ENCODE peak calls at places on chromosomes 5 and 9, in four cellular contexts. One of them, this sample, is unnamed.
A peak's percentile ranks its signal among the peaks of the same experiment; 100 is the strongest.

GRCh38 chr5:175695161-175696126 is 37.6 kb downstream of the HRH2 start:
- DNase-seq in hepatocyte: no peak
- DNase-seq in heart left ventricle: no peak
- DNase-seq in GM12878: no peak
- DNase-seq in this sample: no peak

GRCh38 chr9:136709454-136710109 is 2.8 kb upstream of the DIPK1B start:
- DNase-seq in hepatocyte: no peak
- DNase-seq in heart left ventricle: no peak
- DNase-seq in GM12878: no peak
- DNase-seq in this sample: no peak

GRCh38 chr5:80192507-80193241 is 63.2 kb downstream of the SERINC5 start:
- DNase-seq in hepatocyte: no peak
- DNase-seq in heart left ventricle: peak; percentile 36
- DNase-seq in GM12878: no peak
- DNase-seq in this sample: no peak

GRCh38 chr5:153147891-153148623 is 342.4 kb upstream of the GRIA1 start:
- DNase-seq in hepatocyte: peak; percentile 79
- DNase-seq in heart left ventricle: peak; percentile 8
- DNase-seq in GM12878: no peak
- DNase-seq in this sample: no peak

GRCh38 chr9:94672811-94673487 is 33.6 kb upstream of the FBP1 start:
- DNase-seq in hepatocyte: no peak
- DNase-seq in heart left ventricle: no peak
- DNase-seq in GM12878: no peak
- DNase-seq in this sample: no peak

GRCh38 chr9:92138157-92138959 is 23.1 kb upstream of the SPTLC1 start:
- DNase-seq in hepatocyte: peak; percentile 87
- DNase-seq in heart left ventricle: peak; percentile 55
- DNase-seq in GM12878: no peak
- DNase-seq in this sample: peak; percentile 89

GRCh38 chr9:32350682-32351081 is 33.8 kb upstream of the ACO1 start:
- DNase-seq in hepatocyte: peak; percentile 16
- DNase-seq in heart left ventricle: no peak
- DNase-seq in GM12878: no peak
- DNase-seq in this sample: no peak

GRCh38 chr5:143920772-143921171 is 108.8 kb downstream of the HMHB1 start:
- DNase-seq in hepatocyte: no peak
- DNase-seq in heart left ventricle: no peak
- DNase-seq in GM12878: no peak
- DNase-seq in this sample: no peak

GRCh38 chr9:31005086-31005665 is 1379.3 kb upstream of the ACO1 start:
- DNase-seq in hepatocyte: no peak
- DNase-seq in heart left ventricle: no peak
- DNase-seq in GM12878: no peak
- DNase-seq in this sample: no peak

GRCh38 chr5:102888483-102888882 is 133.4 kb downstream of the PAM start:
- DNase-seq in hepatocyte: no peak
- DNase-seq in heart left ventricle: no peak
- DNase-seq in GM12878: no peak
- DNase-seq in this sample: no peak

GRCh38 chr5:181052928-181053759 is 13.1 kb downstream of the BTNL9 start:
- DNase-seq in hepatocyte: peak; percentile 16
- DNase-seq in heart left ventricle: no peak
- DNase-seq in GM12878: no peak
- DNase-seq in this sample: no peak

GRCh38 chr5:65696892-65697291 is 25.0 kb downstream of the SGTB start:
- DNase-seq in hepatocyte: no peak
- DNase-seq in heart left ventricle: no peak
- DNase-seq in GM12878: no peak
- DNase-seq in this sample: no peak

GRCh38 chr5:142201471-142201887 is 92.9 kb downstream of the NDFIP1 start:
- DNase-seq in hepatocyte: no peak
- DNase-seq in heart left ventricle: no peak
- DNase-seq in GM12878: no peak
- DNase-seq in this sample: no peak

GRCh38 chr5:16881253-16881652 is 54.8 kb downstream of the MYO10 start:
- DNase-seq in hepatocyte: peak; percentile 71
- DNase-seq in heart left ventricle: no peak
- DNase-seq in GM12878: no peak
- DNase-seq in this sample: no peak

GRCh38 chr9:126646162-126646561 is 32.4 kb downstream of the LMX1B start:
- DNase-seq in hepatocyte: no peak
- DNase-seq in heart left ventricle: no peak
- DNase-seq in GM12878: no peak
- DNase-seq in this sample: no peak

GRCh38 chr5:81365541-81365940 is 28.4 kb downstream of the ACOT12 start:
- DNase-seq in hepatocyte: no peak
- DNase-seq in heart left ventricle: no peak
- DNase-seq in GM12878: no peak
- DNase-seq in this sample: no peak

GRCh38 chr5:153799466-153799865 is 239.2 kb downstream of the FAM114A2 start:
- DNase-seq in hepatocyte: no peak
- DNase-seq in heart left ventricle: no peak
- DNase-seq in GM12878: no peak
- DNase-seq in this sample: no peak

GRCh38 chr9:137172907-137173794 is 1.3 kb upstream of the TMEM210 start:
- DNase-seq in hepatocyte: no peak
- DNase-seq in heart left ventricle: no peak
- DNase-seq in GM12878: no peak
- DNase-seq in this sample: no peak

GRCh38 chr5:75600535-75600934 is 10.7 kb upstream of the ANKDD1B start:
- DNase-seq in hepatocyte: no peak
- DNase-seq in heart left ventricle: no peak
- DNase-seq in GM12878: no peak
- DNase-seq in this sample: no peak

GRCh38 chr9:107137495-107138202 is 145.4 kb upstream of the RAD23B start:
- DNase-seq in hepatocyte: peak; percentile 57
- DNase-seq in heart left ventricle: no peak
- DNase-seq in GM12878: no peak
- DNase-seq in this sample: peak; percentile 24

GRCh38 chr5:6585939-6586646 is 46.8 kb downstream of the NSUN2 start:
- DNase-seq in hepatocyte: no peak
- DNase-seq in heart left ventricle: no peak
- DNase-seq in GM12878: no peak
- DNase-seq in this sample: no peak

GRCh38 chr5:115052948-115053347 is 116.8 kb downstream of the TRIM36 start:
- DNase-seq in hepatocyte: no peak
- DNase-seq in heart left ventricle: no peak
- DNase-seq in GM12878: no peak
- DNase-seq in this sample: no peak

GRCh38 chr5:137567226-137567625 is 68.1 kb upstream of the SPOCK1 start:
- DNase-seq in hepatocyte: no peak
- DNase-seq in heart left ventricle: no peak
- DNase-seq in GM12878: no peak
- DNase-seq in this sample: peak; percentile 86

GRCh38 chr5:103513696-103514095 is 48.9 kb downstream of the NUDT12 start:
- DNase-seq in hepatocyte: no peak
- DNase-seq in heart left ventricle: no peak
- DNase-seq in GM12878: no peak
- DNase-seq in this sample: no peak

GRCh38 chr5:136203303-136203922 is 10.5 kb upstream of the SMIM32 start:
- DNase-seq in hepatocyte: no peak
- DNase-seq in heart left ventricle: no peak
- DNase-seq in GM12878: no peak
- DNase-seq in this sample: no peak

GRCh38 chr9:69086312-69086711 is 50.8 kb downstream of the FXN start:
- DNase-seq in hepatocyte: no peak
- DNase-seq in heart left ventricle: no peak
- DNase-seq in GM12878: no peak
- DNase-seq in this sample: no peak

GRCh38 chr9:113953541-113953940 is 77.4 kb downstream of the ZNF618 start:
- DNase-seq in hepatocyte: no peak
- DNase-seq in heart left ventricle: no peak
- DNase-seq in GM12878: no peak
- DNase-seq in this sample: no peak

GRCh38 chr9:106868565-106868964 is 5.6 kb downstream of the ZNF462 start:
- DNase-seq in hepatocyte: no peak
- DNase-seq in heart left ventricle: no peak
- DNase-seq in GM12878: no peak
- DNase-seq in this sample: no peak

GRCh38 chr9:124452326-124452725 is 2.1 kb downstream of the ADGRD2 start:
- DNase-seq in hepatocyte: no peak
- DNase-seq in heart left ventricle: no peak
- DNase-seq in GM12878: no peak
- DNase-seq in this sample: no peak

GRCh38 chr5:37837101-37838032 is 2.5 kb downstream of the GDNF start:
- DNase-seq in hepatocyte: peak; percentile 88
- DNase-seq in heart left ventricle: peak; percentile 59
- DNase-seq in GM12878: no peak
- DNase-seq in this sample: peak; percentile 78
- H3K9me3 ChIP-seq in hepatocyte: no peaks in the 10 kb centered on the region
- H3K9me3 ChIP-seq in heart left ventricle: no peaks in the 10 kb centered on the region
- H3K9me3 ChIP-seq in GM12878: no peaks in the 10 kb centered on the region
- H3K9me3 ChIP-seq in this sample: peaks cover 4% of the 10 kb centered on the region

DNA sequence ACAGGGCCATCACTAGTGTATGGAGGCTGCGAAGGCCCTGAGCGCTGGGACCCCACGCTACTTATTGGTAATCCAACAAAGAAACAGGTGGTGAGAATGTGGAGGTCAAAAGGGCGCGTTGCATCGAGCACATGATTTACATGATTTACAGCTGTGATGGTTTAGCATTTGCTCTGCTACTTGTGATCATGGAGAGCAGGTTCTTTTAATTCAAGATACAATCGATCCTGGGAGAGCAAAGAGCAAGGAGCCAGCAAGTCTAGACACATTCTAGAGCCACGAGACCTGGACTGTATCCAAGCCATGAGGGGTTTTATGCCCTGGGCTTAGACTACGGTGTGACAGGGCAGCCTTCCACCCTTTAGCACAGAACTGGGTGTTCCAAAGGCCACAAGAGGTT is 47.0 kb upstream of the CLK4 start:
- DNase-seq in hepatocyte: no peak
- DNase-seq in heart left ventricle: no peak
- DNase-seq in GM12878: no peak
- DNase-seq in this sample: no peak
- H3K4me1 ChIP-seq in hepatocyte: no peaks in the 10 kb centered on the region
- H3K4me1 ChIP-seq in heart left ventricle: no peaks in the 10 kb centered on the region
- H3K4me1 ChIP-seq in GM12878: no peaks in the 10 kb centered on the region
- H3K4me1 ChIP-seq in this sample: no peaks in the 10 kb centered on the region

GRCh38 chr5:53825016-53825415 is 264.6 kb downstream of the NDUFS4 start:
- DNase-seq in hepatocyte: no peak
- DNase-seq in heart left ventricle: no peak
- DNase-seq in GM12878: no peak
- DNase-seq in this sample: no peak

GRCh38 chr5:53827072-53827471 is 266.6 kb downstream of the NDUFS4 start:
- DNase-seq in hepatocyte: no peak
- DNase-seq in heart left ventricle: no peak
- DNase-seq in GM12878: no peak
- DNase-seq in this sample: no peak

GRCh38 chr5:53826503-53826902 is 266.1 kb downstream of the NDUFS4 start:
- DNase-seq in hepatocyte: no peak
- DNase-seq in heart left ventricle: no peak
- DNase-seq in GM12878: no peak
- DNase-seq in this sample: no peak

GRCh38 chr5:53820802-53821171 is 260.3 kb downstream of the NDUFS4 start:
- DNase-seq in hepatocyte: no peak
- DNase-seq in heart left ventricle: no peak
- DNase-seq in GM12878: peak; percentile 83
- DNase-seq in this sample: no peak

DNA sequence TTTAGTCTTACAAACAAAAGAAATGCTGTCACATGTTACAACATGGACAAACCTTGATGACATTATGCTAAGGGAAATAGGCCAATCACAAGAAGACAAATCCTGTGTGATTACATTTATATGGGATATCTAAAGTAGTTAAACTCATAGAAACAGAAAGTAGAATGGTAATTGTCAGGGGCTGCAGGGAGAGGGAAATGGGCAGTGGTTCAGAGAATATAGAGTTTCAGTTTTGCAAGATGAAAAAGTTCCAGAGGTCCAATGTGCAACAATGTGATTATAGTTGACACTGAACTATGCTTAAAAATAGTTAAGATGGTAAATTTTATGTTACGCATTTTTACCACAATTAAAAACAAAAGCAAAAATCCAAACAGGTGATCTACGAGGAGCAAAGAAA is 265.5 kb downstream of the NDUFS4 start:
- DNase-seq in hepatocyte: no peak
- DNase-seq in heart left ventricle: no peak
- DNase-seq in GM12878: no peak
- DNase-seq in this sample: no peak
- TF ChIP-seq CTCF in hepatocyte: no peak
- TF ChIP-seq CTCF in heart left ventricle: no peak
- TF ChIP-seq CTCF in GM12878: no peak
- TF ChIP-seq CTCF in this sample: no peak

DNA sequence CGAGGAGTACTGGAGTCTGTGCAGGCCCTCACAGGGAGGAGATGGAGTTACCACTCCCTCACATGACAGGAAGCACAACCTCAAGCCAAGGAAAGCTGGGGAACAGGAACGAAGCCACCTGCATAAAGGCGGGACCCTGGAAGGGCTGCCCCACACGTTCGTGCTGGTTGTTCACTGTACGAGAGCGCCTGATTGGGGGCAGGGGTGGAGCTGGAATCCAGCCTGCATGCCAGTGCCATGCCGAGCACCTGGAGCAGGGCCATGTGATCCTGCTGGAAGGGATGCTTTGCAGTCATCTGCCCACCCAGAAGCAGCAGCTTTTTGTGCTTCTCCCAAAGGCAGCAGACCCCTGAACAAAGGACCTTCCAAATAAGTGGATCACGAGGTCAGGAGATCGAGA is 11.4 kb downstream of the GRM6 start:
- DNase-seq in hepatocyte: no peak
- DNase-seq in heart left ventricle: no peak
- DNase-seq in GM12878: no peak
- DNase-seq in this sample: no peak
- H3K9me3 ChIP-seq in hepatocyte: no peaks in the 10 kb centered on the region
- H3K9me3 ChIP-seq in heart left ventricle: peaks cover 90% of the 10 kb centered on the region
- H3K9me3 ChIP-seq in GM12878: no peaks in the 10 kb centered on the region
- H3K9me3 ChIP-seq in this sample: peaks cover 4% of the 10 kb centered on the region

DNA sequence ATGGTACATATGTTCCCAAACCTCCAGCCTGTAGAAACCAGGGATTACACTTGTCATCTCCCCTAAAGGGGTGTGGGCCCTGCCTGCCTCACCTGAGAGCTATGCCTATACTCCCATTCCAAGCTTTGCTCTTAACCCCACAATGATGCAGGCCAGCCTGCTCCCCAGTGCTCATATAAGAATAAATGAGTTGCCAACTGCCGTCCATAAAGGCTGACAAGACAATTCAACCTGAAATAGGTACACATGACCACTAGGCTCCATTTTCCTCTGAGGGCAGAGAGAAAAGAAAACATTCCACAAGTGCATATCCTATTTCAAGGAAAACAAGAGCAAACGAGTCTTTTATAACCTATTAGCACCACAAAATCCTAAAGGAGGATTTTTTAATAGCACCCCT is 28.4 kb downstream of the SKP1 start:
- DNase-seq in hepatocyte: no peak
- DNase-seq in heart left ventricle: no peak
- DNase-seq in GM12878: no peak
- DNase-seq in this sample: no peak
- H3K4me1 ChIP-seq in hepatocyte: no peaks in the 10 kb centered on the region
- H3K4me1 ChIP-seq in heart left ventricle: peaks cover 35% of the 10 kb centered on the region
- H3K4me1 ChIP-seq in GM12878: no peaks in the 10 kb centered on the region
- H3K4me1 ChIP-seq in this sample: no peaks in the 10 kb centered on the region